ENCODE peak calls at places on chromosomes 16 and 17, in four cellular contexts. A, U, S and J are unnamed samples.

GRCh38 chr17:39591958-39592954 is 15.5 kb downstream of the NEUROD2 start:
- DNase-seq in A (no peak), U (peak; percentile 68), S (peak; percentile 66), J (peak; percentile 84)

GRCh38 chr17:61463068-61463980 is 11.1 kb downstream of the TBX4 start:
- DNase-seq in A (no peak), U (no peak), S (peak; percentile 48), J (peak; percentile 48)

GRCh38 chr16:86252596-86252995 is 257.7 kb upstream of the FOXF1 start:
- DNase-seq in A (no peak), U (no peak), S (peak; percentile 46), J (peak; percentile 77)

GRCh38 chr16:16186820-16187219 is 36.5 kb downstream of the ABCC6 start:
- DNase-seq in A (no peak), U (no peak), S (no peak), J (no peak)

GRCh38 chr16:8816967-8817662 is 19.5 kb downstream of the PMM2 start:
- DNase-seq in A (no peak), U (no peak), S (no peak), J (no peak)

GRCh38 chr17:38848557-38848891 is 5.0 kb downstream of the RPL23 start:
- DNase-seq in A (no peak), U (no peak), S (no peak), J (no peak)

GRCh38 chr16:57628008-57628781 is at the start of gene ADGRG1:
- DNase-seq in A (no peak), U (peak; percentile 67), S (peak; percentile 94), J (peak; percentile 54)

GRCh38 chr17:16488572-16488997 is 3.4 kb downstream of the LRRC75A start:
- DNase-seq in A (no peak), U (no peak), S (no peak), J (no peak)

GRCh38 chr16:84177740-84178070 is 9.2 kb downstream of the TAF1C start:
- DNase-seq in A (no peak), U (no peak), S (no peak), J (no peak)

GRCh38 chr17:48732688-48733629 is 4.4 kb upstream of the HOXB13 start:
- DNase-seq in A (no peak), U (no peak), S (no peak), J (no peak)

GRCh38 chr17:42459256-42459982 is 741 bp downstream of the ATP6V0A1 start:
- DNase-seq in A (no peak), U (peak; percentile 65), S (peak; percentile 58), J (peak; percentile 31)

GRCh38 chr16:49859139-49859947 is 3.4 kb upstream of the ZNF423 start:
- DNase-seq in A (no peak), U (no peak), S (peak; percentile 44), J (peak; percentile 38)

GRCh38 chr16:20333120-20333519 is 5.8 kb upstream of the GP2 start:
- DNase-seq in A (no peak), U (no peak), S (no peak), J (no peak)

GRCh38 chr17:35821308-35821707 is 12.0 kb downstream of the TAF15 start:
- DNase-seq in A (no peak), U (no peak), S (no peak), J (no peak)

GRCh38 chr17:49903523-49903922 is 55.7 kb upstream of the TAC4 start:
- DNase-seq in A (no peak), U (no peak), S (no peak), J (no peak)

GRCh38 chr16:72480926-72481325 is 309.0 kb upstream of the PMFBP1 start:
- DNase-seq in A (no peak), U (no peak), S (no peak), J (no peak)

GRCh38 chr16:84065536-84066132 is 23.0 kb upstream of the SLC38A8 start:
- DNase-seq in A (no peak), U (peak; percentile 58), S (peak; percentile 70), J (peak; percentile 68)

GRCh38 chr17:41340496-41340895 is 10.1 kb downstream of the KRT33A start:
- DNase-seq in A (peak; percentile 48), U (no peak), S (no peak), J (no peak)

GRCh38 chr16:372584-372983 is 2.2 kb upstream of the MRPL28 start:
- DNase-seq in A (no peak), U (no peak), S (no peak), J (no peak)

GRCh38 chr17:17568772-17569195 is 22.7 kb downstream of the PEMT start:
- DNase-seq in A (no peak), U (peak; percentile 54), S (peak; percentile 83), J (peak; percentile 94)

GRCh38 chr16:89017543-89017942 is 40.5 kb upstream of the CBFA2T3 start:
- DNase-seq in A (no peak), U (no peak), S (no peak), J (no peak)

GRCh38 chr16:70675851-70676513 is 9.9 kb downstream of the MTSS2 start:
- DNase-seq in A (no peak), U (no peak), S (no peak), J (no peak)

GRCh38 chr16:28876016-28876659 is 2.1 kb upstream of the ATP2A1 start:
- DNase-seq in A (no peak), U (no peak), S (no peak), J (no peak)

GRCh38 chr17:1643293-1643998 is 2.1 kb downstream of the SCARF1 start:
- DNase-seq in A (no peak), U (no peak), S (no peak), J (peak; percentile 91)

GRCh38 chr16:8523932-8524331 is 66.4 kb downstream of the TMEM114 start:
- DNase-seq in A (no peak), U (no peak), S (no peak), J (no peak)

GRCh38 chr16:72923757-72924156 is 124.2 kb downstream of the ZFHX3 start:
- DNase-seq in A (no peak), U (no peak), S (no peak), J (no peak)

GRCh38 chr16:3235856-3236669 is 1.1 kb upstream of the ZNF200 start:
- DNase-seq in A (no peak), U (no peak), S (peak; percentile 75), J (peak; percentile 59)

GRCh38 chr16:84950906-84951305 is 60.4 kb downstream of the ZDHHC7 start:
- DNase-seq in A (no peak), U (peak; percentile 69), S (peak; percentile 65), J (peak; percentile 50)

GRCh38 chr16:16879567-16880251 is 500.8 kb downstream of the NPIPA7 start:
- DNase-seq in A (no peak), U (no peak), S (no peak), J (no peak)

GRCh38 chr17:49996495-49997255 is 1.7 kb upstream of the DLX3 start:
- DNase-seq in A (no peak), U (no peak), S (peak; percentile 83), J (peak; percentile 80)

GRCh38 chr17:38879878-38880727 is 10.2 kb downstream of the LASP1 start:
- DNase-seq in A (no peak), U (no peak), S (peak; percentile 14), J (peak; percentile 79)

GRCh38 chr16:3754772-3755171 is 37.4 kb upstream of the TRAP1 start:
- DNase-seq in A (no peak), U (no peak), S (no peak), J (no peak)

GRCh38 chr17:53353919-53354351 is 468.8 kb upstream of the KIF2B start:
- DNase-seq in A (no peak), U (no peak), S (no peak), J (no peak)

GRCh38 chr17:35449371-35449931 is 885 bp upstream of the SLFN13 start:
- DNase-seq in A (no peak), U (no peak), S (no peak), J (peak; percentile 43)

GRCh38 chr17:5254903-5255521 is 20.4 kb upstream of the SCIMP start:
- DNase-seq in A (no peak), U (no peak), S (no peak), J (no peak)

GRCh38 chr17:41492351-41492750 is 2.6 kb upstream of the KRT36 start:
- DNase-seq in A (no peak), U (no peak), S (no peak), J (no peak)

GRCh38 chr16:819336-819735 is 18.8 kb upstream of the GNG13 start:
- DNase-seq in A (no peak), U (no peak), S (no peak), J (no peak)

GRCh38 chr16:64962786-64963185 is 159.1 kb downstream of the CDH11 start:
- DNase-seq in A (no peak), U (no peak), S (no peak), J (no peak)

GRCh38 chr17:44314869-44315661 is 6.7 kb downstream of the RUNDC3A start:
- DNase-seq in A (no peak), U (no peak), S (peak; percentile 62), J (peak; percentile 76)
- TF ChIP-seq TCF7 in A (no peak), U (no peak), S (no peak), J (no peak)

DNA sequence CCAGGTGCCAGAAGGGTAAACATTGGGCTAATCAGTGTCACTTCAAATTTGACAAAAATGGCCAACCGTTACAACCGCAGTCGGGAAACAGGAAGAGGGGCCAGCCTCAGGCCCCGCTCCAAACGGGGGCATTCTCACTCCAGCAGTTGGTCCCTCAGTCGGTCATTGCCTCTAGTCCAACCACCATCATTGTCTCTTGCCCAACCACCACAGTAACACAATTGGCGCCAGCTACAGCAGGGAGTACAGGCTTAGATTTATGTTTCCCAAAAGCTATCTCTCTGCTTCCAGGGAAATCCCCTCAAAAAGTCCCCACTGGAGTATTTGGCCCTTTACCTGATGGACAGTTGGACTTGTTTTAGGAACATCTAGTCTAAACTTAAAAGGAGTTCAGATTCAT is 20.3 kb downstream of the ALOX15B start:
- DNase-seq in A (no peak), U (no peak), S (no peak), J (no peak)
- TF ChIP-seq TCF7 in A (no peak), U (no peak), S (no peak), J (no peak)

GRCh38 chr17:80892019-80892855 is 99.4 kb upstream of the CHMP6 start:
- DNase-seq in A (peak; percentile 77), U (no peak), S (peak; percentile 87), J (no peak)
- TF ChIP-seq TCF7 in A (no peak), U (no peak), S (no peak), J (no peak)

DNA sequence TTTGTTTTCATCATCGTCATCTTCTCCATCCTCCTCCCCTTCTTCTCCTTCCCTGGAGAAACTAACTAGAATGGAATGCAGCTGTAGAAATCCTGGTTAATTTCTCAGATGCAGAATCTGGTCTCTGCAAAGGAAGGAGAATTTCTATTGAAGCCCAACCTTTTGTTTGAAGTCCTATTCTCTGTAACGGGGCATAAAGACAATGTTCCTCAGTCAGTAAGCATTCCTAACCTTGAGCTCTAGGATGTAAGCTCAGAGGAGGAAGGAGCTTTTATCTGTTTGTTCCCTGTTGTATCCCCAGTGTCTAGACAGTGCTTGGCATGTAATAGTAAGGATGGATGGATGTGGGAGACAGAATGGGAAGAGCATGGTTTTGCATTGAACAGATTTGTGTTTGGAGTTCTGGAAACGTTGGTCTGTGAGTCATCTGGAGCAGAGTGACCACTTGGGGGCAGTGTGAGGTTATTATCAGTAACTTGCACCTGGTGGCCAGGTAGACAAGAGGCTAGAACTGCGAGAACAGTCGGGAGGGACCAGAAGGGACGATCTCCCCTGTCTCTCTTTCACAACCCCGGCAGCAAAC is 363.7 kb downstream of the SNX29 start:
- DNase-seq in A (no peak), U (peak; percentile 74), S (peak; percentile 61), J (peak; percentile 74)
- TF ChIP-seq TCF7 in A (no peak), U (no peak), S (no peak), J (no peak)

DNA sequence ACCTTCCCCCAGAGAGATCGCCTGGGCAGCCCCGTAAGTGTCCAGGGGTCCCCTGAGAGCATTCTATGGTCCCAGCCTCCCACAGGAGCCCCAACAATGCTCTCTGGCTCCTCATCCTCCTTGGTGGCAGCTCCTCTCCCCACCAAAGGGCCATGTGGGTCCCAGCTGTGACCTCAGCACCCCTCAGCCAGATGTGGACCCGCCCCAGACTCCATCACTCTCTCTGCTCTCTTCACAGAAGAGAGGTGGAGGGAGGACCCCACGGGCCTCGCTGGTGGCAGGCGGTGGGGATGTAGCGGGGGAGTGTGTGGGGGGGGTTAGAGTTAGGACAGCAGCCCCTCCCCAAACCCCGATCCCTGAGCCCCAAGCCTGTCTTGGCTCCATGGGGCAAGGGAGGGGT is 41.0 kb downstream of the SOCS3 start:
- DNase-seq in A (no peak), U (no peak), S (no peak), J (no peak)
- TF ChIP-seq TCF7 in A (no peak), U (no peak), S (no peak), J (no peak)